ENCODE peak calls at places on chromosomes 16 and 17, in six cellular contexts. L, R, G, C, S and O are unnamed samples.

GRCh38 chr17:80869476-80869875 is 122.2 kb upstream of the CHMP6 start:
- DNase-seq in L (no peak), R (no peak), G (no peak), C (no peak), S (peak; percentile 52), O (peak; percentile 6)

GRCh38 chr16:52993179-52993578 is 59.5 kb downstream of the CHD9NB start:
- DNase-seq in L (no peak), R (no peak), G (no peak), C (no peak), S (no peak), O (no peak)

GRCh38 chr17:40810505-40810904 is 10.7 kb upstream of the KRT28 start:
- DNase-seq in L (no peak), R (no peak), G (no peak), C (no peak), S (no peak), O (no peak)

GRCh38 chr17:10579270-10579669 is 29.8 kb upstream of the MYH2 start:
- DNase-seq in L (no peak), R (no peak), G (no peak), C (no peak), S (no peak), O (no peak)

GRCh38 chr16:28977703-28978641 is 3.4 kb downstream of the SPNS1 start:
- DNase-seq in L (no peak), R (no peak), G (no peak), C (no peak), S (no peak), O (no peak)

GRCh38 chr17:27519550-27519949 is 63.3 kb downstream of the KSR1 start:
- DNase-seq in L (no peak), R (no peak), G (no peak), C (no peak), S (no peak), O (no peak)

GRCh38 chr16:17382949-17383348 is 87.8 kb downstream of the XYLT1 start:
- DNase-seq in L (no peak), R (no peak), G (no peak), C (peak; percentile 30), S (no peak), O (no peak)

GRCh38 chr17:6555331-6556120 is 829 bp downstream of the PITPNM3 start:
- DNase-seq in L (no peak), R (no peak), G (no peak), C (peak; percentile 22), S (peak; percentile 84), O (peak; percentile 69)

GRCh38 chr17:69448431-69449102 is 34.1 kb downstream of the MAP2K6 start:
- DNase-seq in L (no peak), R (peak; percentile 39), G (no peak), C (peak; percentile 83), S (no peak), O (peak; percentile 81)

GRCh38 chr17:15966879-15967248 is 21.9 kb downstream of the ADORA2B start:
- DNase-seq in L (peak; percentile 74), R (no peak), G (no peak), C (peak; percentile 79), S (no peak), O (peak; percentile 79)

GRCh38 chr17:46085522-46085921 is 86.5 kb downstream of the STH start:
- DNase-seq in L (no peak), R (no peak), G (no peak), C (no peak), S (no peak), O (no peak)

GRCh38 chr17:5706835-5707234 is 122.5 kb upstream of the NLRP1 start:
- DNase-seq in L (peak; percentile 49), R (peak; percentile 38), G (no peak), C (peak; percentile 63), S (peak; percentile 74), O (peak; percentile 73)

GRCh38 chr17:30299000-30299399 is 7.3 kb upstream of the BLMH start:
- DNase-seq in L (no peak), R (no peak), G (no peak), C (no peak), S (peak; percentile 41), O (no peak)

GRCh38 chr17:50129946-50130777 is at the start of gene SAMD14:
- DNase-seq in L (no peak), R (no peak), G (no peak), C (no peak), S (peak; percentile 67), O (no peak)

GRCh38 chr17:81579821-81580321 is 27.7 kb upstream of the FAAP100 start:
- DNase-seq in L (no peak), R (no peak), G (no peak), C (no peak), S (peak; percentile 94), O (no peak)

GRCh38 chr16:65274576-65274975 is 152.7 kb upstream of the CDH11 start:
- DNase-seq in L (no peak), R (no peak), G (peak; percentile 7), C (no peak), S (peak; percentile 40), O (no peak)

GRCh38 chr17:43578699-43579569 is 32.8 kb upstream of the ETV4 start:
- DNase-seq in L (no peak), R (no peak), G (no peak), C (no peak), S (peak; percentile 62), O (no peak)

GRCh38 chr17:78258323-78259229 is 27.1 kb downstream of the TMEM235 start:
- DNase-seq in L (peak; percentile 69), R (no peak), G (no peak), C (no peak), S (peak; percentile 13), O (no peak)

GRCh38 chr17:7466644-7467341 is 12.6 kb downstream of the ZBTB4 start:
- DNase-seq in L (peak; percentile 71), R (no peak), G (no peak), C (peak; percentile 45), S (peak; percentile 40), O (no peak)

GRCh38 chr17:76119409-76120371 is 16.1 kb upstream of the EXOC7 start:
- DNase-seq in L (no peak), R (no peak), G (no peak), C (no peak), S (no peak), O (no peak)

GRCh38 chr16:89618114-89618999 is 4.9 kb downstream of the DPEP1 start:
- DNase-seq in L (no peak), R (no peak), G (no peak), C (no peak), S (no peak), O (no peak)

GRCh38 chr16:27428035-27428785 is 26.2 kb downstream of the IL21R start:
- DNase-seq in L (peak; percentile 22), R (no peak), G (no peak), C (no peak), S (no peak), O (no peak)

GRCh38 chr17:28712037-28712704 is 483 bp upstream of the PROCA1 start:
- DNase-seq in L (no peak), R (no peak), G (no peak), C (peak; percentile 56), S (no peak), O (peak; percentile 55)

GRCh38 chr17:77665833-77666232 is 292.7 kb upstream of the TNRC6C start:
- DNase-seq in L (no peak), R (no peak), G (no peak), C (no peak), S (peak; percentile 40), O (no peak)

GRCh38 chr16:28192811-28193529 is 18.8 kb downstream of the XPO6 start:
- DNase-seq in L (no peak), R (no peak), G (no peak), C (peak; percentile 65), S (no peak), O (peak; percentile 43)

GRCh38 chr17:44610871-44611270 is 45.4 kb upstream of the MEIOC start:
- DNase-seq in L (no peak), R (no peak), G (no peak), C (no peak), S (peak; percentile 42), O (no peak)

GRCh38 chr17:63675607-63676539 is 24.1 kb downstream of the LIMD2 start:
- DNase-seq in L (peak; percentile 89), R (peak; percentile 90), G (no peak), C (peak; percentile 86), S (peak; percentile 84), O (peak; percentile 84)

GRCh38 chr16:80158766-80159165 is 382.0 kb upstream of the DYNLRB2 start:
- DNase-seq in L (no peak), R (no peak), G (peak; percentile 50), C (no peak), S (peak; percentile 91), O (no peak)

GRCh38 chr16:16025214-16025968 is 76.0 kb downstream of the ABCC1 start:
- DNase-seq in L (no peak), R (peak; percentile 95), G (peak; percentile 58), C (no peak), S (peak; percentile 98), O (no peak)

GRCh38 chr16:14564323-14564722 is 65.7 kb downstream of the PARN start:
- DNase-seq in L (no peak), R (no peak), G (no peak), C (peak; percentile 54), S (no peak), O (peak; percentile 54)
- H3K4me3 ChIP-seq in L (no peak overlapping the region), R (no peak overlapping the region), G (no peak overlapping the region), C (no peak overlapping the region), S (no peak overlapping the region), O (no peak overlapping the region)

DNA sequence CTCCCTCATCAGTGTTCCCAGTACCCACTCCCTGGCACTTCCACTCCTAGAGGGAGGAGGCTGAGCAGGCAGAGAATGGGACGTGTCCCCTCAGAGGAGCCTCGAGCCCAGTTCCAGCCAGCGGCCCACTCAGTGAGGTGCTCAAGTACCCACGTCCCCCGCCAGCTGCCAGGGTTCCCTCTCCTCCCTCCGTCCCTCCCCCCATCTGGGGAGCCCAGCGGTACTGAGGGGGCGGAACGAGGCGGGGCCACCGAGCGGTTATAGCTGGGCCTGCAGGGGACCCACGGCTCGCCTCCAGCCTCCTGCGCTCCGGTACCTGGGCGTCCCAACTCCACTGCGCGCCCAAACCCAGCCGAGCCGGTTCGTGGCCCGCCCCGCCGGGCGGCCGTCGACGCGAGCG is at the start of gene NPW:
- DNase-seq in L (no peak), R (no peak), G (no peak), C (no peak), S (peak; percentile 23), O (no peak)
- H3K4me3 ChIP-seq in L (no peak within 1 kb of the TSS), R (peak within 1 kb of the TSS; percentile 26), G (no peak within 1 kb of the TSS), C (no peak within 1 kb of the TSS), S (no peak within 1 kb of the TSS), O (no peak within 1 kb of the TSS)

DNA sequence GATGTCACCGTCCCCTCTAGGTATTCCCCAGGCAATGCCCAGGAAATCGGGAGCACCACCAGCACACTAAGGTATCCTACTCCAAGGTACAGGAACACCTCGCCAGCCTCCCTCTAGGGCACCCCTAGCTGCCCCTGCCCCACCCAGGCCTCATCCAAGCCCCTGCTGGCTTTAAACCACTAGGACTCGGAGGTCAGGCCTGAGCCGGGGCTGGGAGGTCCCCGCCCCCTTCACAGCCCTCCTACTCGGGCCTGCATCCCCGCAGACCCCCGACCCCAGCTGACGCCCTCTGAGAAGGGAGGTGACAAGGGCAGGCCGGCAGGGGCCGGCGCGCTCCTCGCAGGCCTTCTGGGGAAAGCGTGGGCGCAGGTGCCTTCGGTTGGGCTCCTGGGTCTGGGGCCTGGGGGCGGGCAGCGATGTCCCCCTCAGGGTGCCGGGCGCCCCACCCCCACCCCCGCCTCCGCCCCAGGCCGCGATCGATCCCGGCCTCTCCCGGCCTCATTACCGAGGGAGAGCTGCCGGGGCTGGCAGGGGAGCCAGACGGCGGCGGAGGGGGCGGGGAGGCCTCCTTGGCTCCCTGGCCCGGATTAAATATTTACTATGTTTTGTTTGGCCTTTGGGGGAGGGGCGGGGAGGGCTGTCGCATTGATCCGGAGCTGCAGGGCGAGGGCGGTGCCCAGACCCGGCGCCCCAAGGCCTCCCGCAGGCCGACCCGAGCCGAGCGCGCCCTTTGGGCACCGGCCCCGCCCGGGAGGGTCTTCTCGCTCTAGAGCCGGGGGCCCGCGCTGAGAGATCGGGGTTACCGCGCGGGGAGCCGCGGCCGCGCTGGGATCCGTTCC is 27.3 kb downstream of the RTN4RL1 start:
- DNase-seq in L (peak; percentile 45), R (no peak), G (no peak), C (peak; percentile 83), S (peak; percentile 44), O (peak; percentile 86)
- H3K4me3 ChIP-seq in L (peak overlapping the region; percentile 31), R (peak overlapping the region; percentile 28), G (no peak overlapping the region), C (peak overlapping the region; percentile 45), S (peak overlapping the region; percentile 56), O (no peak overlapping the region)

GRCh38 chr17:58341861-58342475 is 10.0 kb downstream of the SUPT4H1 start:
- DNase-seq in L (no peak), R (no peak), G (no peak), C (no peak), S (no peak), O (no peak)
- H3K4me3 ChIP-seq in L (no peak overlapping the region), R (no peak overlapping the region), G (no peak overlapping the region), C (no peak overlapping the region), S (no peak overlapping the region), O (no peak overlapping the region)